ENCODE peak calls at places on chromosomes 5 and 9, in eight cellular contexts. C, R, N, D, V, T, H and E are unnamed samples.

GRCh38 chr5:131795128-131795719 is 1.6 kb downstream of the FNIP1 start:
- DNase-seq in N (no peak), T (no peak), D (no peak), R (no peak), H (no peak), V (no peak), C (no peak), E (no peak)

GRCh38 chr5:96062836-96063235 is 101.2 kb upstream of the ELL2 start:
- DNase-seq in D (no peak), V (no peak), H (no peak), C (no peak), T (no peak), N (no peak), R (no peak), E (no peak)

GRCh38 chr9:128072144-128073021 is 4.4 kb downstream of the SLC25A25 start:
- DNase-seq in H (peak; percentile 48), N (peak; percentile 81), D (peak; percentile 43), V (peak; percentile 47), C (peak; percentile 31), T (peak; percentile 74), R (peak; percentile 50), E (peak; percentile 55)

GRCh38 chr5:78776637-78777036 is 128.1 kb upstream of the LHFPL2 start:
- DNase-seq in D (no peak), V (no peak), C (no peak), T (no peak), R (peak; percentile 80), N (no peak), H (no peak), E (no peak)

GRCh38 chr9:104536756-104537155 is at the start of gene OR13C3:
- DNase-seq in D (no peak), N (no peak), C (no peak), V (no peak), T (no peak), H (no peak), R (no peak), E (no peak)

GRCh38 chr9:109036744-109037680 is 23.7 kb upstream of the CTNNAL1 start:
- DNase-seq in T (no peak), D (no peak), N (no peak), R (peak; percentile 17), V (no peak), C (no peak), H (no peak), E (no peak)

GRCh38 chr5:119554597-119554996 is 74.8 kb upstream of the FAM170A start:
- DNase-seq in N (no peak), V (no peak), T (no peak), D (no peak), H (no peak), C (no peak), R (no peak), E (no peak)

GRCh38 chr5:169467382-169467781 is 116.2 kb upstream of the SPDL1 start:
- DNase-seq in T (no peak), V (no peak), H (no peak), N (no peak), D (no peak), C (no peak), R (no peak), E (no peak)